ENCODE peak calls at places on chromosome 7, in five cellular contexts. W is HS-5, C is RWPE1, K is kidney tubule cell, H is NCI-H2171 treated with DMSO at 0.1 percent for 48 hours. E is an unnamed sample.
A peak's percentile ranks its signal among the peaks of the same experiment; 100 is the strongest.

GRCh38 chr7:101628522-101628921 is 574 bp downstream of the MYL10 start:
- DNase-seq in W (no peak), C (no peak), K (no peak), H (no peak), E (no peak)

GRCh38 chr7:154794147-154794780 is 208.7 kb downstream of the PAXIP1 start:
- DNase-seq in W (no peak), C (no peak), K (peak; percentile 43), H (no peak), E (no peak)

GRCh38 chr7:26580666-26581065 is 283.7 kb downstream of the SKAP2 start:
- DNase-seq in W (no peak), C (no peak), K (no peak), H (no peak), E (no peak)

GRCh38 chr7:142909921-142910521 is 23.5 kb downstream of the TRPV5 start:
- DNase-seq in W (no peak), C (no peak), K (peak; percentile 32), H (no peak), E (no peak)

GRCh38 chr7:121084748-121085336 is 96.3 kb downstream of the CPED1 start:
- DNase-seq in W (peak; percentile 93), C (peak; percentile 73), K (peak; percentile 98), H (no peak), E (no peak)

GRCh38 chr7:92433019-92433418 is 14.3 kb upstream of the GATAD1 start:
- DNase-seq in W (no peak), C (no peak), K (no peak), H (no peak), E (no peak)

GRCh38 chr7:102044984-102045673 is 227.7 kb downstream of the CUX1 start:
- DNase-seq in W (no peak), C (no peak), K (peak; percentile 71), H (peak; percentile 65), E (peak; percentile 4)

GRCh38 chr7:137269240-137269639 is 74.3 kb downstream of the PTN start:
- DNase-seq in W (no peak), C (no peak), K (no peak), H (no peak), E (no peak)

GRCh38 chr7:389911-390601 is 100.1 kb downstream of the FOXL3 start:
- DNase-seq in W (no peak), C (no peak), K (no peak), H (no peak), E (no peak)

GRCh38 chr7:158274404-158274811 is 313.2 kb downstream of the PTPRN2 start:
- DNase-seq in W (no peak), C (no peak), K (no peak), H (no peak), E (no peak)